ENCODE peak calls at places on chromosomes 6 and 20, in five cellular contexts. One of them, this sample, is unnamed.

GRCh38 chr6:56399250-56399671 is 151.9 kb upstream of the COL21A1 start:
- DNase-seq in AG04449: no peak
- DNase-seq in heart right ventricle: no peak
- DNase-seq in GM06990: no peak
- DNase-seq in epithelial cell of proximal tubule: peak
- DNase-seq in this sample: no peak

GRCh38 chr6:130288065-130288464 is 65.3 kb upstream of the SAMD3 start:
- DNase-seq in AG04449: no peak
- DNase-seq in heart right ventricle: no peak
- DNase-seq in GM06990: no peak
- DNase-seq in epithelial cell of proximal tubule: no peak
- DNase-seq in this sample: no peak

GRCh38 chr6:79249136-79249535 is 14.7 kb upstream of the HMGN3 start:
- DNase-seq in AG04449: no peak
- DNase-seq in heart right ventricle: no peak
- DNase-seq in GM06990: no peak
- DNase-seq in epithelial cell of proximal tubule: no peak
- DNase-seq in this sample: no peak

GRCh38 chr6:107115695-107116327 is 496 bp upstream of the BEND3 start:
- DNase-seq in AG04449: no peak
- DNase-seq in heart right ventricle: peak
- DNase-seq in GM06990: peak
- DNase-seq in epithelial cell of proximal tubule: peak
- DNase-seq in this sample: no peak

GRCh38 chr6:137341721-137342195 is 122.6 kb upstream of the IFNGR1 start:
- DNase-seq in AG04449: no peak
- DNase-seq in heart right ventricle: peak
- DNase-seq in GM06990: no peak
- DNase-seq in epithelial cell of proximal tubule: no peak
- DNase-seq in this sample: peak

GRCh38 chr6:105733556-105734162 is 330.8 kb upstream of the PREP start:
- DNase-seq in AG04449: no peak
- DNase-seq in heart right ventricle: no peak
- DNase-seq in GM06990: no peak
- DNase-seq in epithelial cell of proximal tubule: peak
- DNase-seq in this sample: no peak

GRCh38 chr6:25835442-25836283 is 3.8 kb upstream of the SLC17A1 start:
- DNase-seq in AG04449: no peak
- DNase-seq in heart right ventricle: peak
- DNase-seq in GM06990: no peak
- DNase-seq in epithelial cell of proximal tubule: no peak
- DNase-seq in this sample: no peak

GRCh38 chr6:35139924-35140524 is 1.1 kb downstream of the TCP11 start:
- DNase-seq in AG04449: peak
- DNase-seq in heart right ventricle: peak
- DNase-seq in GM06990: peak
- DNase-seq in epithelial cell of proximal tubule: no peak
- DNase-seq in this sample: peak

GRCh38 chr20:16803965-16804792 is 56.0 kb downstream of the OTOR start:
- DNase-seq in AG04449: no peak
- DNase-seq in heart right ventricle: peak
- DNase-seq in GM06990: peak
- DNase-seq in epithelial cell of proximal tubule: no peak
- DNase-seq in this sample: peak

GRCh38 chr6:130933712-130934200 is 106.5 kb downstream of the SMLR1 start:
- DNase-seq in AG04449: peak
- DNase-seq in heart right ventricle: no peak
- DNase-seq in GM06990: no peak
- DNase-seq in epithelial cell of proximal tubule: no peak
- DNase-seq in this sample: no peak

GRCh38 chr6:155473741-155474140 is 18.1 kb upstream of the NOX3 start:
- DNase-seq in AG04449: no peak
- DNase-seq in heart right ventricle: no peak
- DNase-seq in GM06990: no peak
- DNase-seq in epithelial cell of proximal tubule: no peak
- DNase-seq in this sample: no peak

GRCh38 chr6:6614096-6614964 is 25.8 kb downstream of the LY86 start:
- DNase-seq in AG04449: no peak
- DNase-seq in heart right ventricle: no peak
- DNase-seq in GM06990: no peak
- DNase-seq in epithelial cell of proximal tubule: no peak
- DNase-seq in this sample: no peak

GRCh38 chr6:2979819-2980464 is 8.6 kb upstream of the SERPINB6 start:
- DNase-seq in AG04449: no peak
- DNase-seq in heart right ventricle: no peak
- DNase-seq in GM06990: no peak
- DNase-seq in epithelial cell of proximal tubule: no peak
- DNase-seq in this sample: no peak

GRCh38 chr6:132768051-132768517 is 10.4 kb upstream of the VNN2 start:
- DNase-seq in AG04449: no peak
- DNase-seq in heart right ventricle: peak
- DNase-seq in GM06990: peak
- DNase-seq in epithelial cell of proximal tubule: no peak
- DNase-seq in this sample: no peak

GRCh38 chr6:17059022-17059421 is 42.8 kb upstream of the STMND1 start:
- DNase-seq in AG04449: no peak
- DNase-seq in heart right ventricle: peak
- DNase-seq in GM06990: no peak
- DNase-seq in epithelial cell of proximal tubule: no peak
- DNase-seq in this sample: no peak

GRCh38 chr6:14567031-14567430 is 449.5 kb downstream of the CD83 start:
- DNase-seq in AG04449: no peak
- DNase-seq in heart right ventricle: no peak
- DNase-seq in GM06990: no peak
- DNase-seq in epithelial cell of proximal tubule: no peak
- DNase-seq in this sample: no peak

GRCh38 chr6:106514281-106514885 is 114.9 kb downstream of the RTN4IP1 start:
- DNase-seq in AG04449: no peak
- DNase-seq in heart right ventricle: no peak
- DNase-seq in GM06990: no peak
- DNase-seq in epithelial cell of proximal tubule: no peak
- DNase-seq in this sample: no peak

GRCh38 chr20:50366270-50367103 is 143.7 kb upstream of the PTPN1 start:
- DNase-seq in AG04449: no peak
- DNase-seq in heart right ventricle: peak
- DNase-seq in GM06990: no peak
- DNase-seq in epithelial cell of proximal tubule: peak
- DNase-seq in this sample: no peak

GRCh38 chr6:89940225-89941027 is 46.2 kb downstream of the GJA10 start:
- DNase-seq in AG04449: peak
- DNase-seq in heart right ventricle: peak
- DNase-seq in GM06990: no peak
- DNase-seq in epithelial cell of proximal tubule: no peak
- DNase-seq in this sample: peak

GRCh38 chr20:60512436-60512835 is 554.2 kb downstream of the CDH26 start:
- DNase-seq in AG04449: peak
- DNase-seq in heart right ventricle: no peak
- DNase-seq in GM06990: no peak
- DNase-seq in epithelial cell of proximal tubule: no peak
- DNase-seq in this sample: no peak

GRCh38 chr6:166998256-166999144 is 697 bp upstream of the CEP43 start:
- DNase-seq in AG04449: no peak
- DNase-seq in heart right ventricle: peak
- DNase-seq in GM06990: no peak
- DNase-seq in epithelial cell of proximal tubule: no peak
- DNase-seq in this sample: no peak

GRCh38 chr6:7249946-7250643 is 62.9 kb downstream of the SSR1 start:
- DNase-seq in AG04449: no peak
- DNase-seq in heart right ventricle: no peak
- DNase-seq in GM06990: no peak
- DNase-seq in epithelial cell of proximal tubule: no peak
- DNase-seq in this sample: no peak

GRCh38 chr6:97819680-97820079 is 536.7 kb upstream of the MMS22L start:
- DNase-seq in AG04449: no peak
- DNase-seq in heart right ventricle: no peak
- DNase-seq in GM06990: no peak
- DNase-seq in epithelial cell of proximal tubule: no peak
- DNase-seq in this sample: no peak

GRCh38 chr6:130037207-130037811 is 18.9 kb downstream of the L3MBTL3 start:
- DNase-seq in AG04449: no peak
- DNase-seq in heart right ventricle: no peak
- DNase-seq in GM06990: no peak
- DNase-seq in epithelial cell of proximal tubule: no peak
- DNase-seq in this sample: no peak

GRCh38 chr6:107323133-107323785 is 136.1 kb downstream of the PDSS2 start:
- DNase-seq in AG04449: no peak
- DNase-seq in heart right ventricle: no peak
- DNase-seq in GM06990: no peak
- DNase-seq in epithelial cell of proximal tubule: no peak
- DNase-seq in this sample: peak

GRCh38 chr20:58647162-58647813 is 3.8 kb upstream of the STX16 start:
- DNase-seq in AG04449: no peak
- DNase-seq in heart right ventricle: no peak
- DNase-seq in GM06990: no peak
- DNase-seq in epithelial cell of proximal tubule: no peak
- DNase-seq in this sample: no peak
- TF ChIP-seq CTCF in AG04449: no peak
- TF ChIP-seq CTCF in heart right ventricle: no peak
- TF ChIP-seq CTCF in GM06990: no peak
- TF ChIP-seq CTCF in epithelial cell of proximal tubule: no peak
- TF ChIP-seq CTCF in this sample: no peak

DNA sequence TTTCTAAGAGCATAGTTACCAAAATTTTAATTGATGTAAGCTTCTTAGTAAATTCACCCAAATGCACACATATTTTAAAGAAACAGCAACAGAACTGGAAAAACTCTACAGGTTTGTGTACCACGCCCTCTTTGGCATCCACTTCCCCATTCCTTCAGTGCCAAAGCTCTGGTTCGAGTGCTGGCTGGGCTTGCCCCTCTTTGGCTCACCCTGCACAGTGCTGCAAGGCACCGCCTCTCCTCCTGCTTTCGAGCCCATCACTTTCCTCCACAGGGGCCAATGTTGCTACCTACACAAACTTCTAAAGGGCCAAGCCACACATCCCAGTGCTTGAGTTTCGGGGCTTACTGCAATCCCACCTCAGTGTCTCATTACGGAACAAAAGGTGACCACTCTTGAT is 9.6 kb downstream of the LRP11 start:
- DNase-seq in AG04449: no peak
- DNase-seq in heart right ventricle: no peak
- DNase-seq in GM06990: no peak
- DNase-seq in epithelial cell of proximal tubule: no peak
- DNase-seq in this sample: no peak
- H3K4me3 ChIP-seq in AG04449: no peak
- H3K4me3 ChIP-seq in heart right ventricle: no peak
- H3K4me3 ChIP-seq in GM06990: no peak
- H3K4me3 ChIP-seq in epithelial cell of proximal tubule: no peak
- H3K4me3 ChIP-seq in this sample: peak

GRCh38 chr6:170278743-170279094 is 12.2 kb downstream of the DLL1 start:
- DNase-seq in AG04449: no peak
- DNase-seq in heart right ventricle: no peak
- DNase-seq in GM06990: no peak
- DNase-seq in epithelial cell of proximal tubule: no peak
- DNase-seq in this sample: no peak

GRCh38 chr6:170279977-170280688 is 10.7 kb downstream of the DLL1 start:
- DNase-seq in AG04449: no peak
- DNase-seq in heart right ventricle: peak
- DNase-seq in GM06990: peak
- DNase-seq in epithelial cell of proximal tubule: no peak
- DNase-seq in this sample: no peak

GRCh38 chr6:170276369-170277057 is 14.4 kb downstream of the DLL1 start:
- DNase-seq in AG04449: no peak
- DNase-seq in heart right ventricle: peak
- DNase-seq in GM06990: no peak
- DNase-seq in epithelial cell of proximal tubule: no peak
- DNase-seq in this sample: no peak

GRCh38 chr6:170279426-170279825 is 11.5 kb downstream of the DLL1 start:
- DNase-seq in AG04449: no peak
- DNase-seq in heart right ventricle: no peak
- DNase-seq in GM06990: no peak
- DNase-seq in epithelial cell of proximal tubule: no peak
- DNase-seq in this sample: no peak

GRCh38 chr6:170277893-170278742 is 12.8 kb downstream of the DLL1 start:
- DNase-seq in AG04449: no peak
- DNase-seq in heart right ventricle: no peak
- DNase-seq in GM06990: no peak
- DNase-seq in epithelial cell of proximal tubule: no peak
- DNase-seq in this sample: no peak
- TF ChIP-seq CTCF in AG04449: no peak
- TF ChIP-seq CTCF in heart right ventricle: no peak
- TF ChIP-seq CTCF in GM06990: no peak
- TF ChIP-seq CTCF in epithelial cell of proximal tubule: no peak
- TF ChIP-seq CTCF in this sample: no peak

GRCh38 chr6:27237089-27237723 is 10.3 kb upstream of the PRSS16 start:
- DNase-seq in AG04449: peak
- DNase-seq in heart right ventricle: no peak
- DNase-seq in GM06990: peak
- DNase-seq in epithelial cell of proximal tubule: no peak
- DNase-seq in this sample: peak
- H3K4me3 ChIP-seq in AG04449: no peak
- H3K4me3 ChIP-seq in heart right ventricle: no peak
- H3K4me3 ChIP-seq in GM06990: peak
- H3K4me3 ChIP-seq in epithelial cell of proximal tubule: peak
- H3K4me3 ChIP-seq in this sample: peak

GRCh38 chr20:35606127-35606526 is 9.5 kb upstream of the SPAG4 start:
- DNase-seq in AG04449: no peak
- DNase-seq in heart right ventricle: no peak
- DNase-seq in GM06990: no peak
- DNase-seq in epithelial cell of proximal tubule: no peak
- DNase-seq in this sample: no peak

GRCh38 chr20:35602851-35603495 is 12.7 kb upstream of the SPAG4 start:
- DNase-seq in AG04449: no peak
- DNase-seq in heart right ventricle: no peak
- DNase-seq in GM06990: no peak
- DNase-seq in epithelial cell of proximal tubule: no peak
- DNase-seq in this sample: no peak

GRCh38 chr20:35603695-35604443 is 11.8 kb upstream of the SPAG4 start:
- DNase-seq in AG04449: no peak
- DNase-seq in heart right ventricle: no peak
- DNase-seq in GM06990: no peak
- DNase-seq in epithelial cell of proximal tubule: peak
- DNase-seq in this sample: no peak

GRCh38 chr20:35601990-35602389 is 13.6 kb upstream of the SPAG4 start:
- DNase-seq in AG04449: no peak
- DNase-seq in heart right ventricle: no peak
- DNase-seq in GM06990: no peak
- DNase-seq in epithelial cell of proximal tubule: no peak
- DNase-seq in this sample: no peak

GRCh38 chr20:35604444-35604750 is 11.2 kb upstream of the SPAG4 start:
- DNase-seq in AG04449: no peak
- DNase-seq in heart right ventricle: no peak
- DNase-seq in GM06990: no peak
- DNase-seq in epithelial cell of proximal tubule: no peak
- DNase-seq in this sample: no peak
- TF ChIP-seq CTCF in AG04449: peak
- TF ChIP-seq CTCF in heart right ventricle: no peak
- TF ChIP-seq CTCF in GM06990: peak
- TF ChIP-seq CTCF in epithelial cell of proximal tubule: peak
- TF ChIP-seq CTCF in this sample: peak

DNA sequence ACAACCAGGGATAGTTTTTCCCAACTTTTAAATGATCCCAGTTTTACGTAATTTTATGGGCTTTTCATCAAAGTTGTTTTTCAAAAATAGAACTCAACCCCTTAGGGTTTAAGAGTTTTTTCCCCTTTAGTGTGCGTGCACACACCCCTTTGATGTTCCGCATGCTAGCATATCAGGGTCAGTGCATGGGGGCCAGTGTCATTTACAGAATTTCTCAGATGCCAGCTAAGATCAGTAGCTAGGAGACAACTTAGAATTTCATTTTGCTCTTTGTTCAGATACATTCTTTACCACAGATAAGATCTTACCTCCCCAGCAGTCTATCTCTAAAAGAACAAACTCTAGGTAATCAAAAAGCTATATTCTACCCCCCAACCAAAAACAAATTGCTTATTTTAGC is 238.5 kb upstream of the SASH1 start:
- DNase-seq in AG04449: no peak
- DNase-seq in heart right ventricle: no peak
- DNase-seq in GM06990: no peak
- DNase-seq in epithelial cell of proximal tubule: no peak
- DNase-seq in this sample: no peak
- H3K4me3 ChIP-seq in AG04449: no peak
- H3K4me3 ChIP-seq in heart right ventricle: no peak
- H3K4me3 ChIP-seq in GM06990: no peak
- H3K4me3 ChIP-seq in epithelial cell of proximal tubule: no peak
- H3K4me3 ChIP-seq in this sample: no peak

This sample was measured in HFF-Myc.